ENCODE peak calls at places on chromosomes 13 and 19, in six cellular contexts. One of them, this sample, is unnamed.

GRCh38 chr13:30739646-30740642 is 4.6 kb downstream of the ALOX5AP start:
- DNase-seq in stimulated activated CD4-positive, alpha-beta T cell treated with anti-CD3 and anti-CD28 coated beads, Interleukin-4, amount 100 ng/mL, for 24 hours: peak
- DNase-seq in SW 1271: peak
- DNase-seq in GM04504: no peak
- DNase-seq in substantia nigra: no peak
- DNase-seq in occipital lobe: no peak
- DNase-seq in this sample: no peak

GRCh38 chr19:11435833-11436313 is 438 bp downstream of the PRKCSH start:
- DNase-seq in GM04504: no peak
- DNase-seq in substantia nigra: no peak
- DNase-seq in stimulated activated CD4-positive, alpha-beta T cell treated with anti-CD3 and anti-CD28 coated beads, Interleukin-4, amount 100 ng/mL, for 24 hours: no peak
- DNase-seq in occipital lobe: no peak
- DNase-seq in SW 1271: no peak
- DNase-seq in this sample: no peak

GRCh38 chr19:6723108-6723618 is 2.7 kb upstream of the C3 start:
- DNase-seq in SW 1271: no peak
- DNase-seq in GM04504: no peak
- DNase-seq in occipital lobe: no peak
- DNase-seq in substantia nigra: no peak
- DNase-seq in stimulated activated CD4-positive, alpha-beta T cell treated with anti-CD3 and anti-CD28 coated beads, Interleukin-4, amount 100 ng/mL, for 24 hours: no peak
- DNase-seq in this sample: no peak

GRCh38 chr13:113771709-113772331 is 12.8 kb downstream of the TMEM255B start:
- DNase-seq in SW 1271: no peak
- DNase-seq in stimulated activated CD4-positive, alpha-beta T cell treated with anti-CD3 and anti-CD28 coated beads, Interleukin-4, amount 100 ng/mL, for 24 hours: no peak
- DNase-seq in GM04504: no peak
- DNase-seq in substantia nigra: no peak
- DNase-seq in occipital lobe: no peak
- DNase-seq in this sample: no peak

GRCh38 chr13:112105884-112106283 is 38.9 kb downstream of the SOX1 start:
- DNase-seq in substantia nigra: no peak
- DNase-seq in SW 1271: no peak
- DNase-seq in occipital lobe: no peak
- DNase-seq in GM04504: no peak
- DNase-seq in stimulated activated CD4-positive, alpha-beta T cell treated with anti-CD3 and anti-CD28 coated beads, Interleukin-4, amount 100 ng/mL, for 24 hours: no peak
- DNase-seq in this sample: no peak

GRCh38 chr13:80430561-80430960 is 89.6 kb upstream of the SPRY2 start:
- DNase-seq in substantia nigra: no peak
- DNase-seq in stimulated activated CD4-positive, alpha-beta T cell treated with anti-CD3 and anti-CD28 coated beads, Interleukin-4, amount 100 ng/mL, for 24 hours: no peak
- DNase-seq in SW 1271: no peak
- DNase-seq in occipital lobe: no peak
- DNase-seq in GM04504: no peak
- DNase-seq in this sample: no peak

GRCh38 chr19:33498391-33499000 is 23.1 kb downstream of the PEPD start:
- DNase-seq in substantia nigra: no peak
- DNase-seq in occipital lobe: no peak
- DNase-seq in stimulated activated CD4-positive, alpha-beta T cell treated with anti-CD3 and anti-CD28 coated beads, Interleukin-4, amount 100 ng/mL, for 24 hours: no peak
- DNase-seq in GM04504: no peak
- DNase-seq in SW 1271: no peak
- DNase-seq in this sample: no peak

GRCh38 chr13:74168263-74168675 is 34.1 kb upstream of the KLF12 start:
- DNase-seq in stimulated activated CD4-positive, alpha-beta T cell treated with anti-CD3 and anti-CD28 coated beads, Interleukin-4, amount 100 ng/mL, for 24 hours: no peak
- DNase-seq in GM04504: no peak
- DNase-seq in substantia nigra: no peak
- DNase-seq in occipital lobe: no peak
- DNase-seq in SW 1271: no peak
- DNase-seq in this sample: no peak

GRCh38 chr13:92429231-92429630 is 797.4 kb upstream of the GPC6 start:
- DNase-seq in substantia nigra: no peak
- DNase-seq in SW 1271: no peak
- DNase-seq in GM04504: no peak
- DNase-seq in stimulated activated CD4-positive, alpha-beta T cell treated with anti-CD3 and anti-CD28 coated beads, Interleukin-4, amount 100 ng/mL, for 24 hours: no peak
- DNase-seq in occipital lobe: no peak
- DNase-seq in this sample: no peak

GRCh38 chr13:33931397-33931987 is 113.5 kb downstream of the RFC3 start:
- DNase-seq in GM04504: peak
- DNase-seq in stimulated activated CD4-positive, alpha-beta T cell treated with anti-CD3 and anti-CD28 coated beads, Interleukin-4, amount 100 ng/mL, for 24 hours: no peak
- DNase-seq in substantia nigra: no peak
- DNase-seq in occipital lobe: no peak
- DNase-seq in SW 1271: peak
- DNase-seq in this sample: no peak

GRCh38 chr19:29622191-29623070 is 16.3 kb downstream of the POP4 start:
- DNase-seq in occipital lobe: no peak
- DNase-seq in GM04504: no peak
- DNase-seq in SW 1271: peak
- DNase-seq in stimulated activated CD4-positive, alpha-beta T cell treated with anti-CD3 and anti-CD28 coated beads, Interleukin-4, amount 100 ng/mL, for 24 hours: peak
- DNase-seq in substantia nigra: peak
- DNase-seq in this sample: peak

GRCh38 chr13:44312898-44313551 is 60.6 kb upstream of the SERP2 start:
- DNase-seq in occipital lobe: no peak
- DNase-seq in substantia nigra: no peak
- DNase-seq in GM04504: peak
- DNase-seq in stimulated activated CD4-positive, alpha-beta T cell treated with anti-CD3 and anti-CD28 coated beads, Interleukin-4, amount 100 ng/mL, for 24 hours: peak
- DNase-seq in SW 1271: peak
- DNase-seq in this sample: peak

GRCh38 chr13:32253911-32254399 is 61.2 kb downstream of the ZAR1L start:
- DNase-seq in stimulated activated CD4-positive, alpha-beta T cell treated with anti-CD3 and anti-CD28 coated beads, Interleukin-4, amount 100 ng/mL, for 24 hours: no peak
- DNase-seq in substantia nigra: no peak
- DNase-seq in occipital lobe: no peak
- DNase-seq in SW 1271: no peak
- DNase-seq in GM04504: no peak
- DNase-seq in this sample: peak

GRCh38 chr13:98972627-98973026 is 5.2 kb downstream of the DOCK9 start:
- DNase-seq in SW 1271: peak
- DNase-seq in substantia nigra: no peak
- DNase-seq in stimulated activated CD4-positive, alpha-beta T cell treated with anti-CD3 and anti-CD28 coated beads, Interleukin-4, amount 100 ng/mL, for 24 hours: no peak
- DNase-seq in GM04504: peak
- DNase-seq in occipital lobe: no peak
- DNase-seq in this sample: peak

GRCh38 chr19:32676186-32676894 is 692 bp downstream of the RGS9BP start:
- DNase-seq in SW 1271: no peak
- DNase-seq in substantia nigra: no peak
- DNase-seq in stimulated activated CD4-positive, alpha-beta T cell treated with anti-CD3 and anti-CD28 coated beads, Interleukin-4, amount 100 ng/mL, for 24 hours: no peak
- DNase-seq in occipital lobe: no peak
- DNase-seq in GM04504: no peak
- DNase-seq in this sample: no peak

GRCh38 chr19:9847087-9847671 is 12.1 kb downstream of the PIN1 start:
- DNase-seq in SW 1271: peak
- DNase-seq in occipital lobe: peak
- DNase-seq in stimulated activated CD4-positive, alpha-beta T cell treated with anti-CD3 and anti-CD28 coated beads, Interleukin-4, amount 100 ng/mL, for 24 hours: peak
- DNase-seq in substantia nigra: no peak
- DNase-seq in GM04504: peak
- DNase-seq in this sample: no peak

GRCh38 chr13:51453959-51454703 is 1.3 kb upstream of the INTS6 start:
- DNase-seq in stimulated activated CD4-positive, alpha-beta T cell treated with anti-CD3 and anti-CD28 coated beads, Interleukin-4, amount 100 ng/mL, for 24 hours: peak
- DNase-seq in GM04504: no peak
- DNase-seq in occipital lobe: peak
- DNase-seq in SW 1271: peak
- DNase-seq in substantia nigra: no peak
- DNase-seq in this sample: no peak

GRCh38 chr13:49649244-49649962 is 21.1 kb downstream of the ARL11 start:
- DNase-seq in SW 1271: peak
- DNase-seq in substantia nigra: no peak
- DNase-seq in GM04504: no peak
- DNase-seq in stimulated activated CD4-positive, alpha-beta T cell treated with anti-CD3 and anti-CD28 coated beads, Interleukin-4, amount 100 ng/mL, for 24 hours: no peak
- DNase-seq in occipital lobe: no peak
- DNase-seq in this sample: no peak

GRCh38 chr13:94996445-94996844 is 284.1 kb upstream of the SOX21 start:
- DNase-seq in GM04504: no peak
- DNase-seq in substantia nigra: no peak
- DNase-seq in stimulated activated CD4-positive, alpha-beta T cell treated with anti-CD3 and anti-CD28 coated beads, Interleukin-4, amount 100 ng/mL, for 24 hours: no peak
- DNase-seq in occipital lobe: no peak
- DNase-seq in SW 1271: no peak
- DNase-seq in this sample: no peak

GRCh38 chr19:41924151-41925145 is 3.8 kb downstream of the ERFL start:
- DNase-seq in substantia nigra: no peak
- DNase-seq in GM04504: no peak
- DNase-seq in stimulated activated CD4-positive, alpha-beta T cell treated with anti-CD3 and anti-CD28 coated beads, Interleukin-4, amount 100 ng/mL, for 24 hours: no peak
- DNase-seq in SW 1271: no peak
- DNase-seq in occipital lobe: no peak
- DNase-seq in this sample: no peak

GRCh38 chr13:109784590-109785140 is 1.7 kb downstream of the IRS2 start:
- DNase-seq in stimulated activated CD4-positive, alpha-beta T cell treated with anti-CD3 and anti-CD28 coated beads, Interleukin-4, amount 100 ng/mL, for 24 hours: peak
- DNase-seq in substantia nigra: peak
- DNase-seq in SW 1271: peak
- DNase-seq in occipital lobe: peak
- DNase-seq in GM04504: no peak
- DNase-seq in this sample: no peak

GRCh38 chr19:10976200-10976892 is 15.5 kb downstream of the SMARCA4 start:
- DNase-seq in substantia nigra: no peak
- DNase-seq in stimulated activated CD4-positive, alpha-beta T cell treated with anti-CD3 and anti-CD28 coated beads, Interleukin-4, amount 100 ng/mL, for 24 hours: no peak
- DNase-seq in occipital lobe: no peak
- DNase-seq in GM04504: no peak
- DNase-seq in SW 1271: no peak
- DNase-seq in this sample: no peak

GRCh38 chr13:79241697-79242096 is 164.4 kb downstream of the RBM26 start:
- DNase-seq in occipital lobe: no peak
- DNase-seq in substantia nigra: no peak
- DNase-seq in SW 1271: no peak
- DNase-seq in GM04504: no peak
- DNase-seq in stimulated activated CD4-positive, alpha-beta T cell treated with anti-CD3 and anti-CD28 coated beads, Interleukin-4, amount 100 ng/mL, for 24 hours: no peak
- DNase-seq in this sample: no peak

GRCh38 chr13:81540777-81541176 is 1199.9 kb upstream of the SPRY2 start:
- DNase-seq in stimulated activated CD4-positive, alpha-beta T cell treated with anti-CD3 and anti-CD28 coated beads, Interleukin-4, amount 100 ng/mL, for 24 hours: no peak
- DNase-seq in GM04504: no peak
- DNase-seq in occipital lobe: no peak
- DNase-seq in substantia nigra: no peak
- DNase-seq in SW 1271: peak
- DNase-seq in this sample: no peak